ENCODE peak calls at places on chromosomes 7 and 10, in nine cellular contexts. I is WTC11; O is GM20000; K is GOT3; M is M059J; Z is activated B cell treated with CpG ODN at 0.5 μM for 24 hours; V is activated T-cell treated with anti-CD3 and anti-CD28 coated beads, Interleukin-2, amount 50 U/mL, for 24 hours; B is fibroblast of mammary gland; X is nephron progenitor cell. H is an unnamed sample.

GRCh38 chr7:116522247-116522646 is 2.6 kb upstream of the CAV1 start:
- DNase-seq in Z (no peak), I (no peak), X (no peak), K (no peak), O (no peak), M (peak), B (peak), V (no peak), H (peak)

GRCh38 chr7:20737840-20738448 is 48.7 kb downstream of the SP8 start:
- DNase-seq in X (no peak), V (no peak), I (no peak), K (no peak), B (no peak), M (no peak), O (no peak), Z (no peak), H (no peak)

GRCh38 chr10:113712755-113713154 is 33.0 kb downstream of the CASP7 start:
- DNase-seq in O (no peak), B (no peak), M (no peak), Z (no peak), V (no peak), I (peak), X (no peak), K (no peak), H (no peak)

GRCh38 chr7:151375530-151376217 is 34.1 kb downstream of the NUB1 start:
- DNase-seq in M (no peak), O (no peak), X (no peak), Z (no peak), V (no peak), I (no peak), B (no peak), K (no peak), H (no peak)

GRCh38 chr7:16810112-16810511 is 5.3 kb upstream of the AGR2 start:
- DNase-seq in B (no peak), K (no peak), Z (no peak), O (no peak), M (no peak), X (no peak), V (no peak), I (no peak), H (no peak)

GRCh38 chr7:132464740-132465139 is 111.5 kb downstream of the PLXNA4 start:
- DNase-seq in Z (no peak), K (no peak), X (no peak), I (no peak), O (no peak), V (no peak), B (peak), M (peak), H (peak)

GRCh38 chr10:126919426-126919825 is 14.2 kb downstream of the DOCK1 start:
- DNase-seq in O (no peak), X (no peak), Z (no peak), K (no peak), M (no peak), V (no peak), I (no peak), B (no peak), H (no peak)

GRCh38 chr7:124162667-124163066 is 129.8 kb upstream of the TMEM229A start:
- DNase-seq in I (no peak), M (peak), K (no peak), Z (no peak), O (no peak), V (no peak), B (no peak), X (no peak), H (peak)

GRCh38 chr10:3468919-3469638 is 296.5 kb upstream of the PITRM1 start:
- DNase-seq in K (peak), B (peak), Z (no peak), O (no peak), M (peak), X (no peak), I (no peak), V (no peak), H (peak)

GRCh38 chr7:104650991-104651680 is 322.7 kb downstream of the LHFPL3 start:
- DNase-seq in I (no peak), V (no peak), O (no peak), M (no peak), Z (no peak), K (no peak), X (no peak), B (no peak), H (no peak)

H was measured in stromal cell of bone marrow.